ENCODE peak calls at places on chromosomes 12 and 14, in nine cellular contexts. One of them, this sample, is unnamed.
A peak's percentile ranks its signal among the peaks of the same experiment; 100 is the strongest.

GRCh38 chr14:99393059-99393655 is 87.5 kb downstream of the SETD3 start:
- DNase-seq in D341Med: peak; percentile 82
- DNase-seq in left lung: no peak
- DNase-seq in posterior vena cava: no peak
- DNase-seq in ovary: no peak
- DNase-seq in lung: no peak
- DNase-seq in naive thymus-derived CD8-positive, alpha-beta T cell: no peak
- DNase-seq in HL-60: peak; percentile 39
- DNase-seq in activated T-cell treated with anti-CD3 and anti-CD28 coated beads, Interleukin-2, amount 50 U/mL, for 1 hour: peak; percentile 28
- DNase-seq in this sample: no peak

GRCh38 chr14:55302770-55303472 is 31.7 kb downstream of the FBXO34 start:
- DNase-seq in D341Med: no peak
- DNase-seq in left lung: no peak
- DNase-seq in posterior vena cava: no peak
- DNase-seq in ovary: no peak
- DNase-seq in lung: no peak
- DNase-seq in naive thymus-derived CD8-positive, alpha-beta T cell: no peak
- DNase-seq in HL-60: peak; percentile 14
- DNase-seq in activated T-cell treated with anti-CD3 and anti-CD28 coated beads, Interleukin-2, amount 50 U/mL, for 1 hour: no peak
- DNase-seq in this sample: no peak

GRCh38 chr12:82363990-82364389 is 5.7 kb downstream of the METTL25 start:
- DNase-seq in D341Med: no peak
- DNase-seq in left lung: no peak
- DNase-seq in posterior vena cava: no peak
- DNase-seq in ovary: no peak
- DNase-seq in lung: no peak
- DNase-seq in naive thymus-derived CD8-positive, alpha-beta T cell: no peak
- DNase-seq in HL-60: no peak
- DNase-seq in activated T-cell treated with anti-CD3 and anti-CD28 coated beads, Interleukin-2, amount 50 U/mL, for 1 hour: no peak
- DNase-seq in this sample: no peak

GRCh38 chr12:8493084-8493483 is 20.2 kb upstream of the CLEC4D start:
- DNase-seq in D341Med: no peak
- DNase-seq in left lung: no peak
- DNase-seq in posterior vena cava: no peak
- DNase-seq in ovary: no peak
- DNase-seq in lung: no peak
- DNase-seq in naive thymus-derived CD8-positive, alpha-beta T cell: peak; percentile 7
- DNase-seq in HL-60: peak; percentile 92
- DNase-seq in activated T-cell treated with anti-CD3 and anti-CD28 coated beads, Interleukin-2, amount 50 U/mL, for 1 hour: no peak
- DNase-seq in this sample: peak; percentile 0

GRCh38 chr14:59482471-59483331 is 1.5 kb downstream of the L3HYPDH start:
- DNase-seq in D341Med: no peak
- DNase-seq in left lung: no peak
- DNase-seq in posterior vena cava: no peak
- DNase-seq in ovary: peak; percentile 21
- DNase-seq in lung: no peak
- DNase-seq in naive thymus-derived CD8-positive, alpha-beta T cell: no peak
- DNase-seq in HL-60: no peak
- DNase-seq in activated T-cell treated with anti-CD3 and anti-CD28 coated beads, Interleukin-2, amount 50 U/mL, for 1 hour: no peak
- DNase-seq in this sample: peak; percentile 21

GRCh38 chr14:71688576-71688975 is 243.7 kb upstream of the RGS6 start:
- DNase-seq in D341Med: no peak
- DNase-seq in left lung: no peak
- DNase-seq in posterior vena cava: no peak
- DNase-seq in ovary: no peak
- DNase-seq in lung: no peak
- DNase-seq in naive thymus-derived CD8-positive, alpha-beta T cell: no peak
- DNase-seq in HL-60: no peak
- DNase-seq in activated T-cell treated with anti-CD3 and anti-CD28 coated beads, Interleukin-2, amount 50 U/mL, for 1 hour: no peak
- DNase-seq in this sample: no peak

GRCh38 chr12:57127101-57127709 is 1.1 kb upstream of the LRP1 start:
- DNase-seq in D341Med: peak; percentile 72
- DNase-seq in left lung: no peak
- DNase-seq in posterior vena cava: peak; percentile 91
- DNase-seq in ovary: peak; percentile 69
- DNase-seq in lung: peak; percentile 78
- DNase-seq in naive thymus-derived CD8-positive, alpha-beta T cell: peak; percentile 31
- DNase-seq in HL-60: peak; percentile 45
- DNase-seq in activated T-cell treated with anti-CD3 and anti-CD28 coated beads, Interleukin-2, amount 50 U/mL, for 1 hour: peak; percentile 59
- DNase-seq in this sample: peak; percentile 4

GRCh38 chr12:111446044-111446581 is 40.4 kb downstream of the SH2B3 start:
- DNase-seq in D341Med: no peak
- DNase-seq in left lung: no peak
- DNase-seq in posterior vena cava: no peak
- DNase-seq in ovary: peak; percentile 55
- DNase-seq in lung: no peak
- DNase-seq in naive thymus-derived CD8-positive, alpha-beta T cell: no peak
- DNase-seq in HL-60: no peak
- DNase-seq in activated T-cell treated with anti-CD3 and anti-CD28 coated beads, Interleukin-2, amount 50 U/mL, for 1 hour: no peak
- DNase-seq in this sample: no peak

GRCh38 chr14:54566410-54567223 is at the start of gene SAMD4A:
- DNase-seq in D341Med: peak; percentile 74
- DNase-seq in left lung: peak; percentile 90
- DNase-seq in posterior vena cava: peak; percentile 94
- DNase-seq in ovary: peak; percentile 67
- DNase-seq in lung: peak; percentile 73
- DNase-seq in naive thymus-derived CD8-positive, alpha-beta T cell: peak; percentile 44
- DNase-seq in HL-60: peak; percentile 43
- DNase-seq in activated T-cell treated with anti-CD3 and anti-CD28 coated beads, Interleukin-2, amount 50 U/mL, for 1 hour: peak; percentile 69
- DNase-seq in this sample: peak; percentile 34

GRCh38 chr14:39232554-39233415 is 930 bp upstream of the MIA2 start:
- DNase-seq in D341Med: no peak
- DNase-seq in left lung: no peak
- DNase-seq in posterior vena cava: no peak
- DNase-seq in ovary: no peak
- DNase-seq in lung: no peak
- DNase-seq in naive thymus-derived CD8-positive, alpha-beta T cell: no peak
- DNase-seq in HL-60: peak; percentile 73
- DNase-seq in activated T-cell treated with anti-CD3 and anti-CD28 coated beads, Interleukin-2, amount 50 U/mL, for 1 hour: no peak
- DNase-seq in this sample: no peak

GRCh38 chr12:9625019-9625418 is 17.3 kb upstream of the KLRB1 start:
- DNase-seq in D341Med: no peak
- DNase-seq in left lung: no peak
- DNase-seq in posterior vena cava: no peak
- DNase-seq in ovary: no peak
- DNase-seq in lung: no peak
- DNase-seq in naive thymus-derived CD8-positive, alpha-beta T cell: no peak
- DNase-seq in HL-60: no peak
- DNase-seq in activated T-cell treated with anti-CD3 and anti-CD28 coated beads, Interleukin-2, amount 50 U/mL, for 1 hour: no peak
- DNase-seq in this sample: no peak

GRCh38 chr14:86203843-86204242 is 673.9 kb downstream of the FLRT2 start:
- DNase-seq in D341Med: no peak
- DNase-seq in left lung: no peak
- DNase-seq in posterior vena cava: no peak
- DNase-seq in ovary: no peak
- DNase-seq in lung: no peak
- DNase-seq in naive thymus-derived CD8-positive, alpha-beta T cell: no peak
- DNase-seq in HL-60: peak; percentile 46
- DNase-seq in activated T-cell treated with anti-CD3 and anti-CD28 coated beads, Interleukin-2, amount 50 U/mL, for 1 hour: no peak
- DNase-seq in this sample: peak; percentile 54

GRCh38 chr14:65783576-65783975 is 371.0 kb downstream of the FUT8 start:
- DNase-seq in D341Med: no peak
- DNase-seq in left lung: no peak
- DNase-seq in posterior vena cava: no peak
- DNase-seq in ovary: no peak
- DNase-seq in lung: no peak
- DNase-seq in naive thymus-derived CD8-positive, alpha-beta T cell: no peak
- DNase-seq in HL-60: no peak
- DNase-seq in activated T-cell treated with anti-CD3 and anti-CD28 coated beads, Interleukin-2, amount 50 U/mL, for 1 hour: no peak
- DNase-seq in this sample: no peak

GRCh38 chr12:66279127-66279712 is 23.1 kb upstream of the HELB start:
- DNase-seq in D341Med: peak; percentile 33
- DNase-seq in left lung: no peak
- DNase-seq in posterior vena cava: no peak
- DNase-seq in ovary: no peak
- DNase-seq in lung: no peak
- DNase-seq in naive thymus-derived CD8-positive, alpha-beta T cell: peak; percentile 27
- DNase-seq in HL-60: peak; percentile 60
- DNase-seq in activated T-cell treated with anti-CD3 and anti-CD28 coated beads, Interleukin-2, amount 50 U/mL, for 1 hour: peak; percentile 50
- DNase-seq in this sample: no peak

GRCh38 chr14:103960457-103960856 is 18.1 kb upstream of the RD3L start:
- DNase-seq in D341Med: no peak
- DNase-seq in left lung: no peak
- DNase-seq in posterior vena cava: no peak
- DNase-seq in ovary: no peak
- DNase-seq in lung: no peak
- DNase-seq in naive thymus-derived CD8-positive, alpha-beta T cell: no peak
- DNase-seq in HL-60: no peak
- DNase-seq in activated T-cell treated with anti-CD3 and anti-CD28 coated beads, Interleukin-2, amount 50 U/mL, for 1 hour: no peak
- DNase-seq in this sample: no peak

GRCh38 chr14:26444745-26445144 is 153.1 kb downstream of the NOVA1 start:
- DNase-seq in D341Med: no peak
- DNase-seq in left lung: no peak
- DNase-seq in posterior vena cava: no peak
- DNase-seq in ovary: no peak
- DNase-seq in lung: no peak
- DNase-seq in naive thymus-derived CD8-positive, alpha-beta T cell: no peak
- DNase-seq in HL-60: no peak
- DNase-seq in activated T-cell treated with anti-CD3 and anti-CD28 coated beads, Interleukin-2, amount 50 U/mL, for 1 hour: no peak
- DNase-seq in this sample: no peak

GRCh38 chr12:109530301-109530685 is 43.0 kb downstream of the MMAB start:
- DNase-seq in D341Med: no peak
- DNase-seq in left lung: no peak
- DNase-seq in posterior vena cava: no peak
- DNase-seq in ovary: no peak
- DNase-seq in lung: no peak
- DNase-seq in naive thymus-derived CD8-positive, alpha-beta T cell: no peak
- DNase-seq in HL-60: no peak
- DNase-seq in activated T-cell treated with anti-CD3 and anti-CD28 coated beads, Interleukin-2, amount 50 U/mL, for 1 hour: no peak
- DNase-seq in this sample: peak; percentile 68

GRCh38 chr12:70788774-70789173 is 131.8 kb downstream of the PTPRR start:
- DNase-seq in D341Med: no peak
- DNase-seq in left lung: no peak
- DNase-seq in posterior vena cava: no peak
- DNase-seq in ovary: no peak
- DNase-seq in lung: no peak
- DNase-seq in naive thymus-derived CD8-positive, alpha-beta T cell: no peak
- DNase-seq in HL-60: no peak
- DNase-seq in activated T-cell treated with anti-CD3 and anti-CD28 coated beads, Interleukin-2, amount 50 U/mL, for 1 hour: no peak
- DNase-seq in this sample: no peak

This sample was measured in NCI-H524 treated with DMSO at 0.1 percent for 48 hours.